ENCODE peak calls at places on chromosomes 12 and 14, in seven cellular contexts. C, A, M, N, Y, P and I are unnamed samples.

GRCh38 chr12:105706321-105706972 is 376.0 kb downstream of the C12orf75 start:
- DNase-seq in P (peak; percentile 49), Y (no peak), A (no peak), C (no peak), M (no peak), N (peak; percentile 58), I (peak; percentile 7)

GRCh38 chr12:97794335-97794734 is 331.7 kb downstream of the RMST start:
- DNase-seq in A (no peak), N (no peak), M (no peak), C (no peak), P (no peak), Y (no peak), I (no peak)

GRCh38 chr14:102754370-102755262 is 22.6 kb upstream of the TRAF3 start:
- DNase-seq in M (no peak), A (no peak), Y (no peak), N (no peak), P (no peak), C (no peak), I (no peak)

GRCh38 chr12:116838395-116838794 is 42.8 kb downstream of the HRK start:
- DNase-seq in M (no peak), Y (no peak), C (no peak), A (no peak), N (no peak), P (no peak), I (no peak)

GRCh38 chr12:132143328-132144071 is 619 bp downstream of the DDX51 start:
- DNase-seq in M (no peak), N (no peak), P (no peak), A (no peak), C (peak; percentile 30), Y (no peak), I (no peak)

GRCh38 chr12:98220636-98221035 is 294.8 kb upstream of the TMPO start:
- DNase-seq in A (no peak), P (no peak), N (no peak), C (no peak), M (no peak), Y (no peak), I (no peak)

GRCh38 chr12:101696477-101697196 is 803 bp upstream of the CHPT1 start:
- DNase-seq in P (no peak), N (no peak), M (peak; percentile 66), A (no peak), Y (peak; percentile 60), C (no peak), I (no peak)

GRCh38 chr12:66594688-66595087 is 84.2 kb downstream of the GRIP1 start:
- DNase-seq in M (no peak), P (no peak), A (no peak), C (no peak), Y (no peak), N (no peak), I (no peak)

GRCh38 chr12:795305-795704 is 42.9 kb downstream of the WNK1 start:
- DNase-seq in N (no peak), M (no peak), C (peak; percentile 19), P (no peak), Y (no peak), A (no peak), I (no peak)

GRCh38 chr14:78302841-78303240 is 132.7 kb downstream of the NRXN3 start:
- DNase-seq in N (no peak), Y (no peak), M (no peak), C (no peak), A (no peak), P (no peak), I (no peak)

GRCh38 chr12:42865282-42865681 is 275.7 kb upstream of the PRICKLE1 start:
- DNase-seq in A (no peak), N (no peak), Y (no peak), M (no peak), C (no peak), P (no peak), I (no peak)

GRCh38 chr12:91478500-91478899 is 295.9 kb upstream of the DCN start:
- DNase-seq in A (no peak), Y (no peak), N (no peak), M (no peak), P (no peak), C (no peak), I (no peak)

GRCh38 chr12:30329281-30329680 is 366.4 kb downstream of the IPO8 start:
- DNase-seq in Y (no peak), N (no peak), P (no peak), C (no peak), M (no peak), A (no peak), I (no peak)

GRCh38 chr12:108633081-108633533 is 587 bp downstream of the SELPLG start:
- DNase-seq in A (no peak), M (no peak), N (no peak), C (no peak), P (no peak), Y (no peak), I (no peak)

GRCh38 chr12:50162225-50162624 is 4.9 kb downstream of the CERS5 start:
- DNase-seq in P (no peak), A (no peak), N (no peak), Y (no peak), M (no peak), C (no peak), I (no peak)

GRCh38 chr12:104942075-104942474 is 16.0 kb downstream of the SLC41A2 start:
- DNase-seq in M (no peak), N (no peak), P (no peak), Y (no peak), A (no peak), C (no peak), I (no peak)

GRCh38 chr12:42473561-42473960 is 116.0 kb downstream of the PRICKLE1 start:
- DNase-seq in Y (no peak), P (no peak), M (no peak), N (no peak), A (no peak), C (no peak), I (no peak)

GRCh38 chr12:22264380-22264779 is 70.1 kb downstream of the ST8SIA1 start:
- DNase-seq in A (no peak), P (no peak), N (no peak), M (no peak), C (no peak), Y (no peak), I (no peak)

GRCh38 chr12:57231276-57232021 is 1.9 kb downstream of the SHMT2 start:
- DNase-seq in A (no peak), N (no peak), C (no peak), M (no peak), P (no peak), Y (no peak), I (no peak)

GRCh38 chr14:76686646-76687045 is 74.6 kb upstream of the VASH1 start:
- DNase-seq in M (no peak), C (no peak), N (no peak), Y (no peak), A (no peak), P (no peak), I (no peak)

GRCh38 chr14:58864751-58865519 is 227.2 kb downstream of the DACT1 start:
- DNase-seq in A (no peak), M (no peak), P (no peak), Y (no peak), N (peak; percentile 62), C (no peak), I (peak; percentile 48)

GRCh38 chr12:59453461-59453860 is 142.4 kb upstream of the SLC16A7 start:
- DNase-seq in N (no peak), P (no peak), A (no peak), Y (no peak), C (no peak), M (no peak), I (no peak)

GRCh38 chr12:20415641-20416040 is 47.3 kb downstream of the PDE3A start:
- DNase-seq in C (no peak), Y (no peak), A (no peak), P (no peak), M (no peak), N (no peak), I (no peak)

GRCh38 chr12:8953773-8954402 is 4.4 kb upstream of the M6PR start:
- DNase-seq in A (no peak), C (peak; percentile 48), N (no peak), Y (peak; percentile 25), M (no peak), P (no peak), I (no peak)

GRCh38 chr14:90808759-90809529 is 7.3 kb downstream of the TTC7B start:
- DNase-seq in Y (no peak), N (no peak), C (no peak), A (peak; percentile 13), M (no peak), P (no peak), I (no peak)

GRCh38 chr14:92863281-92863680 is 59.7 kb upstream of the CHGA start:
- DNase-seq in Y (no peak), M (no peak), N (no peak), A (no peak), P (no peak), C (no peak), I (no peak)

GRCh38 chr14:87628129-87628528 is 364.9 kb downstream of the GALC start:
- DNase-seq in Y (no peak), N (no peak), M (peak; percentile 51), C (no peak), A (no peak), P (peak; percentile 96), I (no peak)

GRCh38 chr12:53063708-53064612 is 14.1 kb downstream of the TNS2 start:
- DNase-seq in C (no peak), P (peak; percentile 98), Y (peak; percentile 22), M (peak; percentile 67), A (peak; percentile 43), N (no peak), I (no peak)

GRCh38 chr14:53249059-53249458 is 95.9 kb upstream of the DDHD1 start:
- DNase-seq in Y (no peak), M (no peak), C (no peak), N (no peak), P (no peak), A (no peak), I (no peak)

GRCh38 chr12:23495472-23495871 is 454.0 kb downstream of the SOX5 start:
- DNase-seq in M (no peak), Y (no peak), C (no peak), A (no peak), P (no peak), N (no peak), I (no peak)

GRCh38 chr14:50957296-50957695 is 13.0 kb upstream of the PYGL start:
- DNase-seq in P (no peak), A (no peak), M (no peak), Y (no peak), C (no peak), N (peak; percentile 31), I (no peak)

GRCh38 chr14:90820958-90821357 is 4.7 kb upstream of the TTC7B start:
- DNase-seq in M (no peak), A (peak; percentile 66), C (peak; percentile 41), Y (peak; percentile 27), N (no peak), P (no peak), I (no peak)

GRCh38 chr12:108526482-108527234 is 11.6 kb downstream of the FICD start:
- DNase-seq in N (no peak), P (no peak), A (peak; percentile 37), M (no peak), C (no peak), Y (no peak), I (no peak)

GRCh38 chr12:117872521-117873169 is 96.1 kb downstream of the KSR2 start:
- DNase-seq in Y (no peak), C (no peak), A (no peak), M (no peak), N (no peak), P (peak; percentile 45), I (no peak)